ENCODE peak calls at places on chromosome 20, in ten cellular contexts. N is CD8-positive, alpha-beta T cell; V is NCI-H748 treated with DMSO at 0.1 percent for 48 hours; O is GM10248; E is fibroblast of mammary gland; P is mesendoderm; B is activated naive CD8-positive, alpha-beta T cell treated with anti-CD3 and anti-CD28 coated beads, Interleukin-2, amount 50 U/mL, for 24 hours; U is aorta; S is cardiac fibroblast; H is T-helper 1 cell. D is an unnamed sample.

GRCh38 chr20:48850257-48850656 is 22.5 kb upstream of the PREX1 start:
- DNase-seq in N (no peak), V (no peak), O (no peak), E (no peak), P (no peak), B (no peak), U (no peak), S (no peak), H (no peak), D (no peak)

GRCh38 chr20:22686097-22686496 is 101.7 kb upstream of the FOXA2 start:
- DNase-seq in N (no peak), V (peak; percentile 57), O (no peak), E (peak; percentile 59), P (peak; percentile 86), B (no peak), U (peak; percentile 74), S (peak; percentile 73), H (no peak), D (peak; percentile 66)

GRCh38 chr20:58651548-58651822 is 402 bp downstream of the STX16 start:
- DNase-seq in N (no peak), V (no peak), O (no peak), E (no peak), P (peak; percentile 54), B (no peak), U (no peak), S (no peak), H (no peak), D (peak; percentile 74)

GRCh38 chr20:47070176-47070575 is 175.5 kb downstream of the EYA2 start:
- DNase-seq in N (no peak), V (no peak), O (no peak), E (no peak), P (no peak), B (no peak), U (no peak), S (peak; percentile 41), H (no peak), D (no peak)

GRCh38 chr20:63698739-63699465 is 2.5 kb downstream of the TNFRSF6B start:
- DNase-seq in N (no peak), V (no peak), O (peak; percentile 75), E (peak; percentile 91), P (peak; percentile 52), B (peak; percentile 66), U (peak; percentile 86), S (peak; percentile 95), H (no peak), D (no peak)

GRCh38 chr20:41367956-41368355 is 1.3 kb upstream of the EMILIN3 start:
- DNase-seq in N (no peak), V (no peak), O (no peak), E (no peak), P (no peak), B (no peak), U (no peak), S (no peak), H (no peak), D (no peak)

GRCh38 chr20:44850272-44850671 is 35.2 kb upstream of the YWHAB start:
- DNase-seq in N (no peak), V (no peak), O (no peak), E (no peak), P (peak; percentile 46), B (no peak), U (no peak), S (no peak), H (no peak), D (no peak)

GRCh38 chr20:768426-768978 is at the start of gene SLC52A3:
- DNase-seq in N (no peak), V (no peak), O (no peak), E (no peak), P (peak; percentile 83), B (peak; percentile 15), U (no peak), S (no peak), H (no peak), D (no peak)

GRCh38 chr20:63359937-63360849 is 956 bp downstream of the CHRNA4 start:
- DNase-seq in N (no peak), V (no peak), O (no peak), E (no peak), P (no peak), B (no peak), U (no peak), S (no peak), H (no peak), D (no peak)

GRCh38 chr20:59121714-59122376 is 41.8 kb upstream of the ZNF831 start:
- DNase-seq in N (no peak), V (peak; percentile 44), O (no peak), E (no peak), P (peak; percentile 44), B (no peak), U (no peak), S (no peak), H (no peak), D (no peak)

GRCh38 chr20:50350510-50351249 is 159.5 kb upstream of the PTPN1 start:
- DNase-seq in N (no peak), V (no peak), O (no peak), E (no peak), P (no peak), B (no peak), U (no peak), S (no peak), H (no peak), D (no peak)

GRCh38 chr20:56627122-56628014 is 1.7 kb upstream of the TFAP2C start:
- DNase-seq in N (no peak), V (no peak), O (no peak), E (no peak), P (peak; percentile 37), B (no peak), U (no peak), S (no peak), H (no peak), D (no peak)

GRCh38 chr20:18524646-18525045 is 16.9 kb downstream of the SEC23B start:
- DNase-seq in N (no peak), V (no peak), O (no peak), E (peak; percentile 92), P (no peak), B (no peak), U (no peak), S (peak; percentile 84), H (no peak), D (no peak)

GRCh38 chr20:25364180-25364788 is 26.4 kb downstream of the ABHD12 start:
- DNase-seq in N (no peak), V (no peak), O (no peak), E (peak; percentile 63), P (no peak), B (no peak), U (no peak), S (peak; percentile 15), H (no peak), D (no peak)

GRCh38 chr20:23970049-23970448 is 18.5 kb downstream of the GGTLC1 start:
- DNase-seq in N (no peak), V (no peak), O (no peak), E (no peak), P (no peak), B (no peak), U (no peak), S (no peak), H (no peak), D (no peak)

GRCh38 chr20:10469599-10469998 is 34.5 kb downstream of the SLX4IP start:
- DNase-seq in N (no peak), V (peak; percentile 99), O (peak; percentile 32), E (peak; percentile 92), P (peak; percentile 87), B (no peak), U (peak; percentile 69), S (peak; percentile 95), H (no peak), D (peak; percentile 16)

GRCh38 chr20:17636523-17637412 is 45.3 kb downstream of the RRBP1 start:
- DNase-seq in N (no peak), V (no peak), O (no peak), E (peak; percentile 44), P (peak; percentile 75), B (no peak), U (peak; percentile 56), S (no peak), H (no peak), D (no peak)

GRCh38 chr20:8394308-8394945 is 262.4 kb downstream of the PLCB1 start:
- DNase-seq in N (no peak), V (no peak), O (no peak), E (peak; percentile 80), P (no peak), B (no peak), U (no peak), S (peak; percentile 79), H (no peak), D (no peak)

GRCh38 chr20:2109425-2110210 is 8.0 kb downstream of the STK35 start:
- DNase-seq in N (peak; percentile 45), V (no peak), O (no peak), E (peak; percentile 36), P (no peak), B (no peak), U (no peak), S (peak; percentile 21), H (no peak), D (no peak)

GRCh38 chr20:23407770-23408467 is 13.4 kb downstream of the NAPB start:
- DNase-seq in N (no peak), V (no peak), O (peak; percentile 49), E (no peak), P (no peak), B (peak; percentile 11), U (no peak), S (no peak), H (no peak), D (no peak)

GRCh38 chr20:33609504-33609903 is 52.6 kb upstream of the C20orf144 start:
- DNase-seq in N (no peak), V (no peak), O (no peak), E (no peak), P (no peak), B (no peak), U (no peak), S (no peak), H (no peak), D (no peak)

GRCh38 chr20:48718914-48719578 is 108.8 kb downstream of the PREX1 start:
- DNase-seq in N (peak; percentile 77), V (no peak), O (no peak), E (no peak), P (no peak), B (peak; percentile 69), U (no peak), S (no peak), H (peak; percentile 11), D (no peak)

GRCh38 chr20:9705722-9706476 is 133.0 kb downstream of the PAK5 start:
- DNase-seq in N (no peak), V (no peak), O (no peak), E (no peak), P (no peak), B (no peak), U (no peak), S (no peak), H (no peak), D (no peak)

GRCh38 chr20:10652185-10652584 is 21.6 kb downstream of the JAG1 start:
- DNase-seq in N (no peak), V (no peak), O (no peak), E (no peak), P (no peak), B (no peak), U (no peak), S (no peak), H (no peak), D (no peak)

GRCh38 chr20:11676618-11677289 is 240.9 kb upstream of the BTBD3 start:
- DNase-seq in N (no peak), V (peak; percentile 72), O (peak; percentile 32), E (peak; percentile 62), P (peak; percentile 70), B (peak; percentile 15), U (no peak), S (peak; percentile 64), H (no peak), D (peak; percentile 7)

GRCh38 chr20:44603327-44603726 is 20.9 kb downstream of the PKIG start:
- DNase-seq in N (no peak), V (no peak), O (no peak), E (no peak), P (peak; percentile 36), B (no peak), U (no peak), S (no peak), H (no peak), D (no peak)

GRCh38 chr20:56440346-56441007 is 27.9 kb upstream of the RTF2 start:
- DNase-seq in N (peak; percentile 72), V (no peak), O (peak; percentile 64), E (no peak), P (no peak), B (peak; percentile 75), U (no peak), S (no peak), H (peak; percentile 38), D (no peak)

GRCh38 chr20:49247792-49248191 is 28.6 kb downstream of the DDX27 start:
- DNase-seq in N (no peak), V (no peak), O (no peak), E (no peak), P (no peak), B (no peak), U (no peak), S (no peak), H (no peak), D (no peak)

D was measured in NCI-H1930.